ENCODE peak calls at places on chromosomes 5 and 9, in five cellular contexts. F is IMR-90, R is mammary epithelial cell, D is uterus, V is A549. M is an unnamed sample.

GRCh38 chr9:20476912-20477311 is 145.4 kb downstream of the MLLT3 start:
- DNase-seq in V (no peak), R (no peak), F (no peak), D (no peak), M (no peak)

GRCh38 chr5:1386274-1386717 is 41.4 kb upstream of the CLPTM1L start:
- DNase-seq in D (peak; percentile 18), R (peak; percentile 15), V (no peak), F (no peak), M (no peak)

GRCh38 chr5:9108156-9108555 is 437.7 kb downstream of the SEMA5A start:
- DNase-seq in F (peak; percentile 8), V (no peak), D (no peak), R (no peak), M (no peak)

GRCh38 chr9:37191403-37192089 is 71.2 kb downstream of the ZCCHC7 start:
- DNase-seq in R (no peak), V (no peak), F (no peak), D (no peak), M (no peak)

GRCh38 chr5:78511116-78511906 is 137.3 kb downstream of the LHFPL2 start:
- DNase-seq in F (no peak), V (no peak), D (no peak), R (no peak), M (no peak)

GRCh38 chr5:87246046-87246445 is 21.6 kb upstream of the RASA1 start:
- DNase-seq in R (no peak), D (no peak), V (no peak), F (peak; percentile 30), M (no peak)

GRCh38 chr5:89712135-89712700 is 697.3 kb downstream of the CETN3 start:
- DNase-seq in V (no peak), R (no peak), F (no peak), D (no peak), M (no peak)

GRCh38 chr5:180333661-180334060 is 19.5 kb downstream of the GFPT2 start:
- DNase-seq in D (no peak), F (peak; percentile 76), R (peak; percentile 72), V (peak; percentile 85), M (peak; percentile 99)

GRCh38 chr9:94973491-94973941 is 247.0 kb downstream of the AOPEP start:
- DNase-seq in D (no peak), V (no peak), F (peak; percentile 77), R (no peak), M (no peak)

GRCh38 chr5:16894236-16895057 is 41.6 kb downstream of the MYO10 start:
- DNase-seq in R (peak; percentile 98), D (no peak), V (peak; percentile 88), F (peak; percentile 96), M (peak; percentile 83)

GRCh38 chr5:11483630-11484029 is 420.6 kb downstream of the CTNND2 start:
- DNase-seq in F (no peak), V (no peak), D (no peak), R (no peak), M (no peak)

GRCh38 chr5:143399616-143400540 is 3.6 kb downstream of the NR3C1 start:
- DNase-seq in D (no peak), R (peak; percentile 30), V (no peak), F (no peak), M (no peak)

GRCh38 chr9:134863306-134863902 is 17.2 kb upstream of the FCN2 start:
- DNase-seq in D (no peak), V (no peak), F (no peak), R (no peak), M (peak; percentile 31)

GRCh38 chr5:32153723-32154122 is 20.4 kb downstream of the GOLPH3 start:
- DNase-seq in D (no peak), R (no peak), V (no peak), F (peak; percentile 18), M (no peak)

GRCh38 chr5:93532370-93532769 is 48.6 kb downstream of the NR2F1-AS1 start:
- DNase-seq in R (peak; percentile 23), V (no peak), D (peak; percentile 91), F (peak; percentile 94), M (no peak)

GRCh38 chr5:170275376-170275994 is 22.1 kb downstream of the LCP2 start:
- DNase-seq in V (no peak), R (no peak), F (no peak), D (no peak), M (no peak)

GRCh38 chr5:124721336-124721735 is 25.1 kb downstream of the ZNF608 start:
- DNase-seq in V (no peak), D (no peak), R (no peak), F (no peak), M (no peak)

GRCh38 chr9:124639637-124640036 is 131.5 kb downstream of the NR6A1 start:
- DNase-seq in R (no peak), F (no peak), V (no peak), D (no peak), M (no peak)

GRCh38 chr9:70069734-70070133 is 26.1 kb downstream of the MAMDC2 start:
- DNase-seq in R (no peak), V (no peak), D (peak; percentile 71), F (no peak), M (no peak)

GRCh38 chr9:95023217-95024003 is 294.1 kb downstream of the FANCC start:
- DNase-seq in V (peak; percentile 81), F (peak; percentile 90), R (peak; percentile 89), D (no peak), M (peak; percentile 54)

GRCh38 chr9:120989065-120989464 is 61.0 kb downstream of the C5 start:
- DNase-seq in F (no peak), R (no peak), V (no peak), D (no peak), M (no peak)

GRCh38 chr5:60382761-60383160 is 317.2 kb downstream of the DEPDC1B start:
- DNase-seq in V (peak; percentile 24), F (peak; percentile 20), R (peak; percentile 29), D (no peak), M (peak; percentile 1)

GRCh38 chr5:179595916-179596315 is 27.6 kb downstream of the HNRNPH1 start:
- DNase-seq in F (peak; percentile 88), D (no peak), R (no peak), V (no peak), M (no peak)

GRCh38 chr9:127555830-127556820 is 56.0 kb upstream of the STXBP1 start:
- DNase-seq in V (peak; percentile 96), R (peak; percentile 94), D (peak; percentile 51), F (peak; percentile 96), M (peak; percentile 87)

GRCh38 chr5:172634106-172634899 is 6.8 kb upstream of the NEURL1B start:
- DNase-seq in R (no peak), V (no peak), F (no peak), D (peak; percentile 9), M (no peak)

GRCh38 chr5:137357436-137357835 is 141.7 kb downstream of the SPOCK1 start:
- DNase-seq in V (no peak), F (no peak), R (no peak), D (no peak), M (no peak)

GRCh38 chr5:108421713-108422112 is 39.8 kb upstream of the FBXL17 start:
- DNase-seq in D (no peak), V (no peak), R (peak; percentile 7), F (peak; percentile 16), M (no peak)

DNA sequence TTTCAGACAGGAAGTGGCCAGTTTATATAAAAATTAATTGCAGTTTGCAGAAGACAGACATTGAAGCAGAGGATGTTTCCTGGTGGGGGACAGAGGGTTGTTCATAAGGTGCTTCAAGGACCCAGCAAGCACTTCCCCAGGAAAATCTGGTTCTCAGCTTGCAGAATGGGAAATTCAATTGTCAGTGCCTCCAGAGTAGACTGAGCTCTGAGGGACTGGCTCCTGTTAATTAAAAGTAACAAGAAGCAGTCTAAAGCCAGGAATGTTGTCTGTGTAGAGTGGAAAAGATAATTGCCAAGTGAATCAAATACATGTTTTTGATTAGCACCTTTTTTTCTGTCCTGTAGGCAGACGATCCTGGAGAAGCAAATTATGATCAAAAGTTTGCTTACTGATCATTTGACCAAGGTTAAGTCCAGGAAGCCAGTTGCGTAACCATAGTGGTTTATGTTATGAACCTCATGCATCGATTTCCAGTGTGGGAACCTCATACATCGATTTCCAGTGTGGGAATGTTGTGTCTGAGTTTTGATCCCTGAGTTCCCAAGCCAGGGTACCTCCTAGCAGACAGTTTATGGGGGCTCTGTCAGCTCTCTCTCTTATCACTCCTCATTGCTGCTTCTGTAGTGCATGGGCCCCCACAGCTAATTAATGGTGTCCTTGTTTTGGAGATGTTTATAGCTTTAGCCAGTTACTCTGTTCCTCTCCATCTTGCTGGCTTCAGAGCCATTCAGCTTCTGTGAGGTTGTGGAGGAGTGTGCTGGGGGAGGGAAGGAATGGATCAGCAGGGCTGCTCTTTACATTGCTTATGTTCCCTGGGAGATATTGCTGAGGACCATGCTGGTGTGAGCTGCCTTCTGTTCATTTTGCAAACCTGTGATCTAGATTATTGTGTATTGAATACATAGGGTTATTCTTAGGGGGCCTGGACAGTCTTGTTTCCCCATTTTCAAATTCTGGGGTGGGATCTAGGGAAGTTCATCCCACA is 17.1 kb downstream of the MSANTD3 start:
- DNase-seq in D (no peak), R (no peak), F (peak; percentile 58), V (no peak), M (no peak)
- H3K27ac ChIP-seq in D (no peak overlapping the region), R (no peak overlapping the region), F (peak overlapping the region; percentile 5), V (no peak overlapping the region), M (no peak overlapping the region)

GRCh38 chr9:33135086-33135958 is 31.8 kb downstream of the B4GALT1 start:
- DNase-seq in R (no peak), F (peak; percentile 49), V (no peak), D (no peak), M (no peak)

GRCh38 chr9:33130961-33131360 is 36.2 kb downstream of the B4GALT1 start:
- DNase-seq in D (no peak), F (no peak), R (no peak), V (no peak), M (no peak)

GRCh38 chr9:33131505-33132248 is 35.5 kb downstream of the B4GALT1 start:
- DNase-seq in D (no peak), F (no peak), R (no peak), V (no peak), M (no peak)

GRCh38 chr9:33132249-33132772 is 34.8 kb downstream of the B4GALT1 start:
- DNase-seq in R (peak; percentile 81), D (peak; percentile 45), F (peak; percentile 90), V (peak; percentile 65), M (no peak)

GRCh38 chr9:33133186-33133585 is 34.0 kb downstream of the B4GALT1 start:
- DNase-seq in R (peak; percentile 42), V (no peak), F (no peak), D (no peak), M (no peak)
- H3K4me1 ChIP-seq in R (peaks cover 30% of the 10 kb centered on the region), V (peaks cover 85% of the 10 kb centered on the region), F (peaks cover 9% of the 10 kb centered on the region), D (peaks cover 7% of the 10 kb centered on the region), M (peaks cover 3% of the 10 kb centered on the region)

DNA sequence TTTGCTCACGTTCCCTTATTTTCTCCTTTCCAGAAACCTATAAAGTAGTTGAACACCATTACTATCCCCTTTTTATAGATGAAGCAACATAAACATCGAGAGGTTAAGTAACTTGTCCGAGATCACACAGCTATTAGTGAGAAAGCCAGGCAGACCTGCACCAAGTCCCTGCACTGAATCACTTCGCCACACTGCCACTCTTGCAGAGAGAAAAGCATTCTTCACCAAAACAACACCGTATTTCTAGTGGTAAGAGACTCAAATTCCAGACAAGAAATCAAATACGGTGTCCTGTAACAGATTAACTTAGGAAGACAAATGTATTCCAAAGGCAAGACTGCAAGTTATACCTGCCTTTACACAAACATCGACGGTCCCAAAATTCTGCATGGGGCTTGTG is 82.0 kb upstream of the DMRT1 start:
- DNase-seq in V (no peak), F (no peak), R (no peak), D (no peak), M (no peak)
- H3K27ac ChIP-seq in V (no peak overlapping the region), F (no peak overlapping the region), R (no peak overlapping the region), D (no peak overlapping the region), M (no peak overlapping the region)

DNA sequence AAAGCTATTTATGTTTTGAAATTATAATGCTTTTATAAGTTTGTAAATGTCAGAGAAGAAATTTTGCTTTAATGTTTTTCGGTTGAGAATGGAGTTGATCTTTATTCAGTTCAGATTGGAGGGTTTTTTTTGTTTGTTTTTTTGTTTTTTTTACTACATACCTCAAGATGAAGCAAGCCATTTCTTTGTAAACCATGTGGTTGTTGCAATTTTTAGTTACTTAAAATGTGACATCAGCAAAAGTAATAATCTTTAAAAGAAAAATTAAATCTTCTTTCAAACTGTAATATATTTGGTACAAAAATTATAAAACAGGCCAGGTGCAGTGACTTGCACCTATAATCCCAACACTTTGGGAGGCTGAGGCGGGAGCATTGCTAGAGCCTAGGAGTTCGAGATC is 102.6 kb downstream of the CDC42SE2 start:
- DNase-seq in R (no peak), V (no peak), D (no peak), F (peak; percentile 19), M (no peak)
- H3K4me1 ChIP-seq in R (peaks cover 12% of the 10 kb centered on the region), V (no peaks in the 10 kb centered on the region), D (no peaks in the 10 kb centered on the region), F (peaks cover 4% of the 10 kb centered on the region), M (peaks cover 13% of the 10 kb centered on the region)

M was measured in SJSA1.